ENCODE peak calls at places on chromosomes 7 and 10, in eight cellular contexts. J, G, U, Z, V, I, N and D are unnamed samples.
A peak's percentile ranks its signal among the peaks of the same experiment; 100 is the strongest.

GRCh38 chr7:112788778-112789343 is 1.3 kb downstream of the TMEM168 start:
- DNase-seq in J (no peak), G (no peak), U (no peak), Z (no peak), V (no peak), I (no peak), N (no peak), D (no peak)

GRCh38 chr10:103696411-103697145 is 158.8 kb downstream of the SH3PXD2A start:
- DNase-seq in J (peak; percentile 77), G (peak; percentile 92), U (no peak), Z (peak; percentile 75), V (peak; percentile 87), I (no peak), N (no peak), D (peak; percentile 94)

GRCh38 chr10:44723654-44724053 is 187.5 kb upstream of the TMEM72 start:
- DNase-seq in J (no peak), G (peak; percentile 82), U (no peak), Z (no peak), V (peak; percentile 76), I (peak; percentile 56), N (no peak), D (peak; percentile 26)

GRCh38 chr7:80105706-80106408 is 28.8 kb upstream of the GNAI1 start:
- DNase-seq in J (no peak), G (no peak), U (no peak), Z (no peak), V (no peak), I (no peak), N (no peak), D (no peak)

GRCh38 chr10:131439705-131440104 is 128.2 kb upstream of the TCERG1L start:
- DNase-seq in J (no peak), G (no peak), U (no peak), Z (no peak), V (no peak), I (no peak), N (no peak), D (no peak)

GRCh38 chr7:43377196-43377935 is 205.5 kb upstream of the STK17A start:
- DNase-seq in J (no peak), G (no peak), U (no peak), Z (no peak), V (no peak), I (no peak), N (no peak), D (no peak)

GRCh38 chr7:73708961-73709360 is 10.5 kb downstream of the STX1A start:
- DNase-seq in J (no peak), G (no peak), U (no peak), Z (no peak), V (no peak), I (no peak), N (no peak), D (no peak)

GRCh38 chr7:39184387-39184786 is 206.7 kb downstream of the POU6F2 start:
- DNase-seq in J (no peak), G (no peak), U (no peak), Z (no peak), V (no peak), I (no peak), N (no peak), D (no peak)

GRCh38 chr7:45036317-45036716 is 36.3 kb downstream of the CCM2 start:
- DNase-seq in J (no peak), G (no peak), U (no peak), Z (no peak), V (no peak), I (no peak), N (no peak), D (no peak)

GRCh38 chr10:44857363-44858016 is 53.6 kb upstream of the TMEM72 start:
- DNase-seq in J (no peak), G (peak; percentile 84), U (peak; percentile 72), Z (no peak), V (peak; percentile 77), I (peak; percentile 79), N (no peak), D (peak; percentile 96)

GRCh38 chr7:74466196-74466813 is 12.6 kb downstream of the GTF2IRD1 start:
- DNase-seq in J (no peak), G (no peak), U (no peak), Z (no peak), V (peak; percentile 79), I (peak; percentile 39), N (peak; percentile 72), D (no peak)

GRCh38 chr7:93232673-93233018 is 480 bp downstream of the VPS50 start:
- DNase-seq in J (no peak), G (no peak), U (no peak), Z (no peak), V (no peak), I (no peak), N (no peak), D (no peak)

GRCh38 chr7:106062006-106062405 is 50.1 kb downstream of the SYPL1 start:
- DNase-seq in J (no peak), G (no peak), U (no peak), Z (no peak), V (no peak), I (no peak), N (no peak), D (no peak)

GRCh38 chr7:22193361-22194016 is 163.5 kb downstream of the RAPGEF5 start:
- DNase-seq in J (no peak), G (peak; percentile 8), U (peak; percentile 22), Z (no peak), V (peak; percentile 71), I (peak; percentile 46), N (peak; percentile 82), D (peak; percentile 50)

GRCh38 chr7:14016950-14017349 is 27.5 kb upstream of the ETV1 start:
- DNase-seq in J (no peak), G (peak; percentile 11), U (no peak), Z (no peak), V (no peak), I (no peak), N (no peak), D (no peak)

GRCh38 chr10:6275022-6275997 is 72.6 kb downstream of the PFKFB3 start:
- DNase-seq in J (peak; percentile 99), G (peak; percentile 99), U (peak; percentile 56), Z (peak; percentile 92), V (peak; percentile 94), I (peak; percentile 75), N (peak; percentile 94), D (peak; percentile 97)
- TF ChIP-seq CTCF in J (peak; percentile 16), G (no peak), U (no peak), Z (no peak), V (no peak), I (no peak), N (no peak), D (peak; percentile 28)

GRCh38 chr7:69968969-69969368 is 370.7 kb downstream of the AUTS2 start:
- DNase-seq in J (no peak), G (no peak), U (no peak), Z (no peak), V (no peak), I (no peak), N (no peak), D (no peak)

GRCh38 chr7:69962856-69963149 is 364.5 kb downstream of the AUTS2 start:
- DNase-seq in J (no peak), G (no peak), U (no peak), Z (no peak), V (no peak), I (no peak), N (no peak), D (no peak)

GRCh38 chr7:69967699-69968450 is 369.6 kb downstream of the AUTS2 start:
- DNase-seq in J (no peak), G (no peak), U (no peak), Z (no peak), V (no peak), I (peak; percentile 23), N (no peak), D (no peak)

GRCh38 chr7:69963388-69963787 is 365.1 kb downstream of the AUTS2 start:
- DNase-seq in J (no peak), G (no peak), U (no peak), Z (no peak), V (no peak), I (no peak), N (no peak), D (no peak)

GRCh38 chr7:69967152-69967591 is 368.9 kb downstream of the AUTS2 start:
- DNase-seq in J (no peak), G (no peak), U (peak; percentile 17), Z (no peak), V (no peak), I (peak; percentile 75), N (no peak), D (no peak)
- H3K4me3 ChIP-seq in J (no peak overlapping the region), G (no peak overlapping the region), U (no peak overlapping the region), Z (no peak overlapping the region), V (no peak overlapping the region), I (peak overlapping the region; percentile 40), N (peak overlapping the region; percentile 4), D (no peak overlapping the region)

DNA sequence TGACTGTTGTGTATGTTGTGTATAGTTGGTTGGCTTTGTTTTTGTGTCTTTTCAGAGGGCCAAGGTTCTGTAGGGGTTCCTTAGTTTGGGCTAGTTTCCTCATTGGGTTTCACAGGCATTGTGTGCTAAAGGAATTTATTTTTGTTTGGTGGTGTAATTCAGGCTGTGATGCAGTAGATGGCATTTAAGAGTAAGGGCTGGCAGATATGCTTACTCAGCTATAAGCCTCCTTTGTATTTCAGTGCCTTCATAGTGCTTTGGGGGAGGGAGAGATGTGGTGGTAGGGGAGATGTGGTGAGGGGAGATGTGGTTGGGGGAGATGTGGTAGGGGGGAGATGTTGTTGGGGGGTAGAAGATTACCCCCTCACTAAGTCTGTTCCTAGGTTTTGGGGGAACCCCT is 91.7 kb downstream of the SLC25A40 start:
- DNase-seq in J (no peak), G (peak; percentile 4), U (no peak), Z (no peak), V (no peak), I (no peak), N (no peak), D (peak; percentile 40)
- TF ChIP-seq CTCF in J (no peak), G (peak; percentile 21), U (no peak), Z (no peak), V (no peak), I (no peak), N (no peak), D (peak; percentile 27)

DNA sequence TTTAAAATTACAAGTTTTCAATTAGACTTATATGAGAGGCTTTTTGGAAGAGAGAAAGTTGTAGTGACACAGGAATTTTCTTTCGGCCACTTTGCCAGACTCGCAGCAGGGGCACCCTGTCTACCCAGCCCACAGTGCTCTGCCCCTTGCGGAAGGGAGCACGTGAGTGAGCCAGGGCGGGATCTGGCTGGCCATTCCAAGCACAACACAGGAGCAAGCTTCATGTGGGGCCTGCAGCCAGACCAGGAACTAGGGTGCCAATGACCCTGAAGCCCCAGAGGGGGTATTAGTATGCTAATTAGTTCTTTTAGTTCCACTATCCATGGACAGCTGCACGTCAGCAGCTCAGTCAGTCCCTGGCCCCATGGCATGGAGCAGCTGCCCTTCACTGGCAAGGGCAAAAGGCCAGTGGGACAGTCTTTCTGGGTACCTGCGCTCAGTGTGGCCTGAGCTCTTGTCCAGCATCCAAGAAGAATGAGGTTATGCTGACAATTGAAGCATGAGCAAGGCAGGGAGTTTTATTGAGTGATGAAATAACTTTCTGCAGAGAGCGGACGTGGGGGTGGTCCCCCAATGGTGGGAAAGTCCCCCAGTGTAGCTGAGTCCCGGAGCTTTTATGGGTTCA is 251.1 kb upstream of the CSTF2T start:
- DNase-seq in J (no peak), G (no peak), U (no peak), Z (no peak), V (no peak), I (no peak), N (no peak), D (no peak)
- H3K4me3 ChIP-seq in J (no peak overlapping the region), G (no peak overlapping the region), U (no peak overlapping the region), Z (no peak overlapping the region), V (no peak overlapping the region), I (no peak overlapping the region), N (no peak overlapping the region), D (no peak overlapping the region)

DNA sequence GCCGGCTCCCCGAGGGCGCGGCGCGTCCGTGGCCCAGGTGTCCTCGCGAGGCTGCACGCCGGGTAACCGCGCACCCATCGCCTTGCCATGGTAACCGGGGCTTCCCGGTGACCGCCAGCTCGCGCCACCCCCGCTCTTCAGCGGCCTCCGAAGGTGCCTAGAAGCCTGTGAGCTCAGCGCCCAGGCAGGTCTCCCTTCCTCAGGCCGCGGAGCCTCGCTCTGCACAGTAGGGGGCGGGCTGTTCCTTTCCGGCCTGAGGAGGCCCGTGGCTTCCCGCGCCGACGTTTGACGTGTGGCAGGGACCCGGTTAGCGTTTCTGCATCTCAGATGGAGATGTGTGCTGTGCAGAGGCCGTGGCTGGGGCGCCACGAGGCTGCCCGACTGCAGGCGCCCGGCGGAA is 117.1 kb downstream of the DYNC2I1 start:
- DNase-seq in J (no peak), G (no peak), U (no peak), Z (no peak), V (no peak), I (peak; percentile 57), N (no peak), D (peak; percentile 39)
- TF ChIP-seq CTCF in J (peak; percentile 17), G (no peak), U (no peak), Z (no peak), V (no peak), I (no peak), N (no peak), D (peak; percentile 50)